ENCODE peak calls at places on chromosomes 16 and 17, in four cellular contexts. One of them, this sample, is unnamed.

GRCh38 chr17:6831662-6832263 is at the start of gene TEKT1:
- DNase-seq in H9: peak
- DNase-seq in H1: peak
- DNase-seq in neuronal stem cell: peak
- DNase-seq in this sample: peak

GRCh38 chr16:58264961-58265479 is 29.8 kb downstream of the PRSS54 start:
- DNase-seq in H1: no peak
- DNase-seq in neuronal stem cell: no peak
- DNase-seq in H9: no peak
- DNase-seq in this sample: peak

GRCh38 chr16:27436921-27437650 is 35.1 kb downstream of the IL21R start:
- DNase-seq in neuronal stem cell: no peak
- DNase-seq in H9: peak
- DNase-seq in H1: no peak
- DNase-seq in this sample: no peak

GRCh38 chr17:31724026-31724425 is 135.0 kb downstream of the COPRS start:
- DNase-seq in neuronal stem cell: no peak
- DNase-seq in H9: no peak
- DNase-seq in H1: no peak
- DNase-seq in this sample: no peak

GRCh38 chr16:81313731-81314602 is 795 bp upstream of the GAN start:
- DNase-seq in H1: peak
- DNase-seq in neuronal stem cell: peak
- DNase-seq in H9: peak
- DNase-seq in this sample: peak

GRCh38 chr17:1173456-1174370 is 6.1 kb downstream of the ABR start:
- DNase-seq in H1: no peak
- DNase-seq in neuronal stem cell: no peak
- DNase-seq in H9: no peak
- DNase-seq in this sample: no peak

GRCh38 chr16:51137097-51137496 is 14.0 kb downstream of the SALL1 start:
- DNase-seq in H9: no peak
- DNase-seq in neuronal stem cell: no peak
- DNase-seq in H1: no peak
- DNase-seq in this sample: no peak

GRCh38 chr17:61291457-61292311 is 108.0 kb upstream of the TBX2 start:
- DNase-seq in H1: no peak
- DNase-seq in H9: no peak
- DNase-seq in neuronal stem cell: no peak
- DNase-seq in this sample: no peak

GRCh38 chr17:50478391-50479361 is at the start of gene RSAD1:
- DNase-seq in H9: peak
- DNase-seq in neuronal stem cell: peak
- DNase-seq in H1: peak
- DNase-seq in this sample: peak

GRCh38 chr17:83056583-83057396 is 22.6 kb upstream of the METRNL start:
- DNase-seq in H9: peak
- DNase-seq in neuronal stem cell: no peak
- DNase-seq in H1: no peak
- DNase-seq in this sample: no peak

GRCh38 chr17:40314557-40314953 is 5.6 kb downstream of the RARA start:
- DNase-seq in H9: no peak
- DNase-seq in H1: no peak
- DNase-seq in neuronal stem cell: no peak
- DNase-seq in this sample: peak

GRCh38 chr16:26627958-26628357 is 438.8 kb upstream of the C16orf82 start:
- DNase-seq in neuronal stem cell: no peak
- DNase-seq in H1: no peak
- DNase-seq in H9: no peak
- DNase-seq in this sample: no peak

GRCh38 chr17:76983075-76983411 is 114.8 kb downstream of the MGAT5B start:
- DNase-seq in H9: no peak
- DNase-seq in neuronal stem cell: no peak
- DNase-seq in H1: no peak
- DNase-seq in this sample: no peak

GRCh38 chr16:630815-631405 is at the start of gene WFIKKN1:
- DNase-seq in H1: no peak
- DNase-seq in neuronal stem cell: peak
- DNase-seq in H9: peak
- DNase-seq in this sample: no peak
- H4K91ac ChIP-seq in H1: peak
- H4K91ac ChIP-seq in neuronal stem cell: peak
- H4K91ac ChIP-seq in H9: no peak
- H4K91ac ChIP-seq in this sample: peak

DNA sequence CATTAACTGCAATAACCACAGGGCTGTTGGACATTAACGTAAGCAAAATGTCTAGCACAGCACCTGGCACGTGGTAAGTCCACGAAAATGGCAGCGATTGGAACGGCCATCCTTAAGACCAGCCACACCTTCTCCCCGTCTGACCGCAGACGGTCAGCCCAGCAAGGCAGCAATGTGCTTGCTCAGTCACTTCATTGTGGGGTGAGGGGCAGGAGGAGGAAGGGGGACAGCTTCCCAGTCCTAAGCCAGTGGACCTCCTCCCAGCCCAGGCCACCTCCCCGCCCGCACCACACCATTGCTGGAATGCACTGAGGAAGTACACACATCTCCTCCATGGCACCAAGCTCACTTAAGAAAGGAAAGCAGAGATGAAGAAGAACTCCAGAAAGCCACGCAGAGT is 8.6 kb upstream of the MYLK3 start:
- DNase-seq in H9: no peak
- DNase-seq in neuronal stem cell: no peak
- DNase-seq in H1: no peak
- DNase-seq in this sample: no peak
- H2BK12ac ChIP-seq in H9: no peak
- H2BK12ac ChIP-seq in neuronal stem cell: no peak
- H2BK12ac ChIP-seq in H1: no peak
- H2BK12ac ChIP-seq in this sample: peak

GRCh38 chr16:66750279-66751134 is 902 bp downstream of the DYNC1LI2 start:
- DNase-seq in neuronal stem cell: no peak
- DNase-seq in H9: no peak
- DNase-seq in H1: no peak
- DNase-seq in this sample: no peak

GRCh38 chr16:66751135-66751991 is at the start of gene DYNC1LI2:
- DNase-seq in neuronal stem cell: peak
- DNase-seq in H1: no peak
- DNase-seq in H9: peak
- DNase-seq in this sample: peak

GRCh38 chr16:66752958-66753357 is 1.5 kb upstream of the DYNC1LI2 start:
- DNase-seq in neuronal stem cell: no peak
- DNase-seq in H1: no peak
- DNase-seq in H9: no peak
- DNase-seq in this sample: no peak

GRCh38 chr16:66752379-66752778 is 970 bp upstream of the DYNC1LI2 start:
- DNase-seq in H9: no peak
- DNase-seq in H1: no peak
- DNase-seq in neuronal stem cell: no peak
- DNase-seq in this sample: no peak

DNA sequence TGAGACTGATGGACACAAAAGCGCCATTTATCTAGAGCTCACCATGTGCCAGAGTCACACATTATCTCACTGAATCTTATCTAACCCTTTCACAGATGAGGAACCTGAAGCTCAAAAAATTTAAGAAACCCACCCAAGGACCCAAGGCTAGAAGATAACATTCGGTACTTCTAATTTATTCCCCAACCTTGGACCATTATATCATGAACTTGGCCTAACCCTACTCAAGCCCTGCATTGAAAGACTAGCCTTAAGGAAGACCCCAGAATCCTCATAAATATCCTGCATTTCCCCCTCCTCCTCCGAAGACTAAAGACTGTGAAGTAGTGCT is 548 bp upstream of the DYNC1LI2 start:
- DNase-seq in neuronal stem cell: no peak
- DNase-seq in H9: no peak
- DNase-seq in H1: no peak
- DNase-seq in this sample: no peak
- H4K91ac ChIP-seq in neuronal stem cell: no peak
- H4K91ac ChIP-seq in H9: no peak
- H4K91ac ChIP-seq in H1: peak
- H4K91ac ChIP-seq in this sample: no peak

GRCh38 chr16:85369741-85370528 is 243.2 kb upstream of the GSE1 start:
- DNase-seq in neuronal stem cell: peak
- DNase-seq in H1: no peak
- DNase-seq in H9: peak
- DNase-seq in this sample: peak

GRCh38 chr16:85372627-85373372 is 240.3 kb upstream of the GSE1 start:
- DNase-seq in neuronal stem cell: no peak
- DNase-seq in H9: no peak
- DNase-seq in H1: no peak
- DNase-seq in this sample: peak

GRCh38 chr16:85371948-85372347 is 241.2 kb upstream of the GSE1 start:
- DNase-seq in H9: no peak
- DNase-seq in H1: no peak
- DNase-seq in neuronal stem cell: no peak
- DNase-seq in this sample: no peak

GRCh38 chr16:85370543-85370880 is 242.6 kb upstream of the GSE1 start:
- DNase-seq in neuronal stem cell: no peak
- DNase-seq in H1: no peak
- DNase-seq in H9: no peak
- DNase-seq in this sample: no peak

GRCh38 chr16:85370881-85371651 is 242.1 kb upstream of the GSE1 start:
- DNase-seq in H9: no peak
- DNase-seq in H1: no peak
- DNase-seq in neuronal stem cell: no peak
- DNase-seq in this sample: no peak
- H2BK12ac ChIP-seq in H9: no peak
- H2BK12ac ChIP-seq in H1: no peak
- H2BK12ac ChIP-seq in neuronal stem cell: peak
- H2BK12ac ChIP-seq in this sample: peak

DNA sequence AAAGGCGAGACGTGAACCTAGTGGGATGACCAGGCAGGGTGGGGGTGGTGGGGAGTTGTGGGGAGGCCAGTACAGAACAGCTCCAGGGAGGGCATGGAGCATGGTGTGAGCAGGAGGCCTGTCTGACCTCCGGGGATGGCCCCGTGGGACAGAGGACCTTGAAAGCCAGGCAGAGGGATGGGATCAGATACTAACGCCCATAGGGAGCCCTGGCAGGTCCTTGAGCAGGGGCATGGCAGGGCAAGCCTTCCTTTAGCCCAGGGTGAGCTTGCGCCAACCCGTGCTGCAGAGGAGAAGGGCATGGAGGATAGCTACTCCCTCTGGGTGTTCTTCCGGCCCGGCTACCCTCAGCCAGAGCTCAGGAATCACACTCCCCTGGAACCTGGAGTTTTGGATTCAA is 35.3 kb downstream of the TMEM235 start:
- DNase-seq in H1: no peak
- DNase-seq in H9: peak
- DNase-seq in neuronal stem cell: no peak
- DNase-seq in this sample: no peak
- H4K91ac ChIP-seq in H1: peak
- H4K91ac ChIP-seq in H9: no peak
- H4K91ac ChIP-seq in neuronal stem cell: no peak
- H4K91ac ChIP-seq in this sample: peak

GRCh38 chr17:73348824-73349095 is 37.0 kb upstream of the CDC42EP4 start:
- DNase-seq in H1: no peak
- DNase-seq in neuronal stem cell: no peak
- DNase-seq in H9: no peak
- DNase-seq in this sample: no peak
- H2BK12ac ChIP-seq in H1: peak
- H2BK12ac ChIP-seq in neuronal stem cell: peak
- H2BK12ac ChIP-seq in H9: no peak
- H2BK12ac ChIP-seq in this sample: no peak

DNA sequence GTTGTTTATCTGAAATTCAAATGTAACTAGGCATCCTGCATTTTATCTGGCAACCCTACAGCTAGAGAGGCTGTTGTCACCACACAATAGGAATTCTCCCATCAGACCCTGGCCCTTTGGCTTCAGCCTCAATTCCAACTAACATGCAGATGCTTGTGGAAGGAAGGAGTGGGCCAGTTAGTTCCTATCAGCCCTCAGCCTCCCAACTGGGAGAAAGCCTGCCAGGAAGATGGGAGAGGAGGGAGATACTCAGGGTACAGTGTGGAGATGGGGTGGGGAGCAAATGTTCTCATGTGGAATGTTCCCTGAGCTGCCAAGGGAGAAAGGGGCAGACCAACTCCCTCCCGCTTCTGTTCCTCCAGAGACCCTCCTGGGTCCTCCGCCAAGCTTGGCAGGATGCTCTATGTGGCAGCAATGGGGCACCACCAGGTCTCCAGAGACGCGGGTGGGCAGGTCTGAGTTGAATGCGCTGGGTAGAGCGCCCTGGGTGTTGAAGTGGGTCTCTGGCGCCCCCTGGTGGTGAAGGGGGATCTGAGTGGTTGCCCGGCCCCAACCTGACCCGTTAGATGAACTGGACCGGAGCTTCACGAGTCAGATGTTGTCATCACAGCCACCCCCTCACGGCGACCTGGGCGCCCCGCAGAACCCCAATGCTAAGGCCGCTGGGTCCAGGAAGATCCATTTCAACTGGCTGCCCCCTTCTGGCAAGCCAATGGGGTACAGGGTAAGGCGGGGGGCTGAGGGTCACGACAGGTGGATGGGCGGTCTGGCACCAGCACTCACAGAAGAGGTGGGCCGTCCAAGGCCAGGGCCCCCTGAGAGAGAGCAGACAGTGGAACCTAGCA is 15.2 kb downstream of the GALK1 start:
- DNase-seq in H9: peak
- DNase-seq in H1: peak
- DNase-seq in neuronal stem cell: peak
- DNase-seq in this sample: peak
- H4K91ac ChIP-seq in H9: no peak
- H4K91ac ChIP-seq in H1: no peak
- H4K91ac ChIP-seq in neuronal stem cell: no peak
- H4K91ac ChIP-seq in this sample: no peak

GRCh38 chr17:78266231-78266631 is 34.8 kb downstream of the TMEM235 start:
- DNase-seq in neuronal stem cell: no peak
- DNase-seq in H1: no peak
- DNase-seq in H9: no peak
- DNase-seq in this sample: no peak

GRCh38 chr17:78267257-78268073 is 36.0 kb downstream of the TMEM235 start:
- DNase-seq in neuronal stem cell: no peak
- DNase-seq in H9: peak
- DNase-seq in H1: no peak
- DNase-seq in this sample: no peak

GRCh38 chr17:78269893-78270490 is 38.6 kb downstream of the TMEM235 start:
- DNase-seq in H1: no peak
- DNase-seq in neuronal stem cell: no peak
- DNase-seq in H9: peak
- DNase-seq in this sample: no peak

GRCh38 chr17:78268960-78269892 is 37.8 kb downstream of the TMEM235 start:
- DNase-seq in H9: peak
- DNase-seq in H1: no peak
- DNase-seq in neuronal stem cell: no peak
- DNase-seq in this sample: peak

GRCh38 chr17:78268191-78268874 is 36.9 kb downstream of the TMEM235 start:
- DNase-seq in H9: peak
- DNase-seq in neuronal stem cell: no peak
- DNase-seq in H1: no peak
- DNase-seq in this sample: no peak
- H2BK12ac ChIP-seq in H9: no peak
- H2BK12ac ChIP-seq in neuronal stem cell: no peak
- H2BK12ac ChIP-seq in H1: peak
- H2BK12ac ChIP-seq in this sample: peak

DNA sequence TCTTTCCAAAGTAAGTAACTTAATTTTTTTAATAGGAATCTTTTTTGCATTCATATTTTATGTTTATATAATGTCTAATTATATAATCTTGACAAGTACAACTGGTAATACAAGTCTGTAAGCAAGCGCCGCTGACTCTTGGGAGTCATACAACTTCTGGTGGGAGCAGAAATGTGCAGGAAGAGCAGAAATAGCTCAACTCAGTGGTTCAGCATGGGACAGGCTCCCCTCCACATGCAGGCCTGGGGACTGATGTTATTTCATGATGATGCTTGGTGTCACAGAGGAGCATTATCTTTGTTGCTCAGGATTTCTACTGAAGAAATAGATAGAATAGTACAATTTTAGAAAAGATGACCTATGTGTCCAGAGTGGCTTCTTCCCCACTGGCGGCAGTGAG is 10.7 kb downstream of the UQCRC2 start:
- DNase-seq in H9: no peak
- DNase-seq in neuronal stem cell: no peak
- DNase-seq in H1: no peak
- DNase-seq in this sample: no peak
- H4K91ac ChIP-seq in H9: no peak
- H4K91ac ChIP-seq in neuronal stem cell: no peak
- H4K91ac ChIP-seq in H1: no peak
- H4K91ac ChIP-seq in this sample: no peak